ENCODE peak calls at places on chromosomes 7 and 10, in four cellular contexts. S, E, Y and M are unnamed samples.

GRCh38 chr10:22570733-22571430 is 143.5 kb downstream of the PIP4K2A start:
- DNase-seq in S (no peak), E (no peak), Y (peak), M (no peak)

GRCh38 chr7:115300228-115300870 is 378.5 kb downstream of the MDFIC start:
- DNase-seq in S (no peak), E (no peak), Y (no peak), M (no peak)

GRCh38 chr7:149690688-149691446 is 82.5 kb downstream of the ZNF467 start:
- DNase-seq in S (no peak), E (peak), Y (no peak), M (no peak)

GRCh38 chr7:112830769-112831168 is 40.6 kb upstream of the TMEM168 start:
- DNase-seq in S (no peak), E (no peak), Y (no peak), M (no peak)

GRCh38 chr7:136174477-136174876 is 197.3 kb upstream of the MTPN start:
- DNase-seq in S (no peak), E (no peak), Y (no peak), M (no peak)

GRCh38 chr7:16504019-16504418 is 22.6 kb upstream of the LRRC72 start:
- DNase-seq in S (no peak), E (no peak), Y (no peak), M (no peak)

GRCh38 chr7:131249003-131249402 is 78.7 kb upstream of the MKLN1 start:
- DNase-seq in S (peak), E (peak), Y (no peak), M (no peak)

GRCh38 chr7:50661345-50662058 is 96.3 kb upstream of the DDC start:
- DNase-seq in S (no peak), E (peak), Y (no peak), M (no peak)

GRCh38 chr7:157604661-157605381 is 268.0 kb downstream of the DNAJB6 start:
- DNase-seq in S (no peak), E (no peak), Y (no peak), M (no peak)

GRCh38 chr7:29612596-29612995 is 49.0 kb downstream of the PRR15 start:
- DNase-seq in S (no peak), E (no peak), Y (no peak), M (no peak)

GRCh38 chr10:58590152-58590551 is 77.5 kb downstream of the BICC1 start:
- DNase-seq in S (no peak), E (peak), Y (no peak), M (no peak)

GRCh38 chr7:126804604-126805003 is 448.1 kb downstream of the GRM8 start:
- DNase-seq in S (no peak), E (no peak), Y (no peak), M (no peak)

GRCh38 chr10:80453392-80453714 is 757 bp upstream of the TSPAN14 start:
- DNase-seq in S (no peak), E (no peak), Y (no peak), M (no peak)

GRCh38 chr7:119664601-119665000 is 608.4 kb upstream of the KCND2 start:
- DNase-seq in S (no peak), E (no peak), Y (no peak), M (no peak)

GRCh38 chr7:128833148-128833938 is 3.1 kb downstream of the FLNC start:
- DNase-seq in S (peak), E (no peak), Y (no peak), M (no peak)

GRCh38 chr10:35639651-35640311 is 2.3 kb downstream of the FZD8 start:
- DNase-seq in S (peak), E (no peak), Y (no peak), M (no peak)

GRCh38 chr10:59290448-59290847 is 71.9 kb downstream of the FAM13C start:
- DNase-seq in S (no peak), E (no peak), Y (no peak), M (no peak)

GRCh38 chr7:14691597-14692203 is 210.9 kb downstream of the DGKB start:
- DNase-seq in S (peak), E (peak), Y (peak), M (no peak)

GRCh38 chr7:91249506-91250233 is 14.6 kb upstream of the FZD1 start:
- DNase-seq in S (no peak), E (no peak), Y (no peak), M (no peak)

GRCh38 chr10:99540673-99541531 is 8.2 kb downstream of the NKX2-3 start:
- DNase-seq in S (no peak), E (no peak), Y (no peak), M (no peak)

GRCh38 chr7:75617634-75618234 is 121.0 kb downstream of the HIP1 start:
- DNase-seq in S (peak), E (peak), Y (peak), M (peak)

GRCh38 chr7:141697211-141697871 is 4.6 kb downstream of the DENND11 start:
- DNase-seq in S (peak), E (peak), Y (no peak), M (no peak)

GRCh38 chr10:4257939-4258465 is 473.0 kb upstream of the KLF6 start:
- DNase-seq in S (no peak), E (no peak), Y (no peak), M (no peak)

GRCh38 chr10:4262449-4262848 is 477.4 kb upstream of the KLF6 start:
- DNase-seq in S (no peak), E (no peak), Y (no peak), M (no peak)

GRCh38 chr10:4262870-4263269 is 477.9 kb upstream of the KLF6 start:
- DNase-seq in S (no peak), E (no peak), Y (no peak), M (no peak)

GRCh38 chr10:4263281-4263921 is 478.4 kb upstream of the KLF6 start:
- DNase-seq in S (no peak), E (no peak), Y (no peak), M (no peak)

DNA sequence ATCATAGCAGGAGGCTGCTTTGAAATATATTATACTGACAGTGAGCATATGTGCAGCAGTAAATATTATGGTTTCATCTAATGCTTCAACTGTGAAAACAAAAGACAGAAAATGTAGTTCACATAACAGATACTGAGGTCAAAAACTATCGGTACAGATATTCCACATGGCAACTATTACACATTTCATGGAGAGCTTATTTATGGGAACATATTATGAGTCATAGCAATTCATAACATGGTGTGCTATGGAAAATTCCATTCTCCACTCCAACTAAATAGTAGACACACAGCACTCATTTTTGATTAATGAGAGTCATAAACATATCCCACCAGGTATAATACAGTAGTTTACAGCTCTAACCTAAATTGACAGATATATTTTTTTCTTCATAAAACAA is 475.5 kb upstream of the KLF6 start:
- DNase-seq in S (no peak), E (no peak), Y (no peak), M (no peak)
- TF ChIP-seq CTCF in S (no peak), E (no peak), Y (no peak), M (no peak)

GRCh38 chr7:55512635-55513034 is 59.7 kb downstream of the VOPP1 start:
- DNase-seq in S (peak), E (no peak), Y (no peak), M (no peak)

GRCh38 chr7:55513849-55514248 is 58.5 kb downstream of the VOPP1 start:
- DNase-seq in S (no peak), E (no peak), Y (no peak), M (no peak)

GRCh38 chr7:55515569-55516279 is 56.6 kb downstream of the VOPP1 start:
- DNase-seq in S (peak), E (peak), Y (no peak), M (no peak)

GRCh38 chr7:55516399-55516798 is 55.9 kb downstream of the VOPP1 start:
- DNase-seq in S (no peak), E (no peak), Y (no peak), M (no peak)

GRCh38 chr7:55514546-55515265 is 57.6 kb downstream of the VOPP1 start:
- DNase-seq in S (no peak), E (no peak), Y (no peak), M (no peak)
- TF ChIP-seq CTCF in S (no peak), E (no peak), Y (no peak), M (no peak)

GRCh38 chr7:151631149-151631967 is 111.7 kb upstream of the RHEB start:
- DNase-seq in S (no peak), E (peak), Y (no peak), M (peak)
- TF ChIP-seq CTCF in S (no peak), E (no peak), Y (no peak), M (no peak)

GRCh38 chr10:103547391-103547946 is 54.0 kb downstream of the NEURL1 start:
- DNase-seq in S (no peak), E (peak), Y (no peak), M (no peak)
- TF ChIP-seq CTCF in S (no peak), E (no peak), Y (no peak), M (no peak)

GRCh38 chr10:96626795-96627194 is 40.0 kb upstream of the TM9SF3 start:
- DNase-seq in S (no peak), E (no peak), Y (no peak), M (no peak)
- TF ChIP-seq CTCF in S (no peak), E (no peak), Y (peak), M (no peak)

GRCh38 chr7:27808626-27809025 is 68.7 kb downstream of the TAX1BP1 start:
- DNase-seq in S (no peak), E (no peak), Y (no peak), M (no peak)
- TF ChIP-seq CTCF in S (no peak), E (no peak), Y (no peak), M (no peak)

DNA sequence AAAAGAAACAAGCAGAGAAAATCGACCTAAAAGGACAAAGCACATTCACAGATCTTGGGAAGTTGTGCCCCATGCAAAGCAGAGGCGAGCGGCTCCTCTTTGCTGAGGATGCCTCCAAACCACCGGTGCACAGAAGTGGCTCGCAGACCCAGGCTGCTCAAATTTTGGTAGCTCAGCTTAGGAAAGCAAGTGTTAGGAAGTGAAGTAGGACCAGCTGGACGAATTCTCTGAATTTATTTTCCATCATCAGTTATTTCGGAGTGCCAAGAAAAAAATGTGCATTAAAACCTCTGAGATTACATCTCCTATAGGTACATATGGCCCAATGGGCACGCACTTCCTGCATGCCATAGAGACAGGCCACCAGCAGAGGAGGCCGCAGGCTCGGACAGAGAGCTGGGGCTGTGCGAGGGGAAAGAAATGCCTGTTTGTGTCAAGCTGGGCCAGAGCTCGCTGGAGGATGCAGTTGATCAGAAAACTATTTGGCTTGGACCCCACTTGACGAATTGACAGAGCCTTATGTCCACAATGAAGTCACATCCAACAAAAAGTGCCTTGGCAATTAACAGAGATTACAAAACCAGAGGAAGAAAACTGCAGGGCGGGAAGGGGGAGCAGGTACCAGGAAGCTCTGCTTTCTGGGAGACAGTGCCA is 122.3 kb upstream of the LYZL2 start:
- DNase-seq in S (peak), E (peak), Y (no peak), M (no peak)
- TF ChIP-seq CTCF in S (peak), E (no peak), Y (no peak), M (no peak)

GRCh38 chr10:103835121-103836045 is 20.0 kb downstream of the SH3PXD2A start:
- DNase-seq in S (no peak), E (peak), Y (no peak), M (no peak)

GRCh38 chr10:103836776-103837344 is 18.5 kb downstream of the SH3PXD2A start:
- DNase-seq in S (no peak), E (no peak), Y (no peak), M (no peak)

GRCh38 chr10:103837370-103838094 is 17.8 kb downstream of the SH3PXD2A start:
- DNase-seq in S (no peak), E (no peak), Y (no peak), M (no peak)

GRCh38 chr10:103834436-103835095 is 20.8 kb downstream of the SH3PXD2A start:
- DNase-seq in S (no peak), E (no peak), Y (no peak), M (no peak)

DNA sequence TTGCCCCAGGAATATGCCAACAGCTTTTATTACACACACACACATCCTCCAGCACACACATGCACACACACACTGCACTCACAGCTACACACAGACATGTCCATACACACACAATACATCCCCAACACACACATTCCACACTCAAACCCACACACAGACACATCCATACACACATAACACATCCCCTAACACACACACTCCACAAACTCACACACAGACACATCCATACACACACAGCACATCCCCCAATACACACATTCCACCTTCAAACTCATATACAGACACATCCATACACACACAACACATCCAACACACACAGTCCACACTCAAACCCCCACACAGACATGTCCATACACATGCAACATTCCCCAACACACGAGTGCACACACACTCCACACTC is 19.1 kb downstream of the SH3PXD2A start:
- DNase-seq in S (no peak), E (no peak), Y (no peak), M (no peak)
- TF ChIP-seq CTCF in S (no peak), E (no peak), Y (no peak), M (no peak)